ENCODE peak calls at places on chromosomes 11 and 22, in four cellular contexts. F is left ventricle myocardium inferior, M is Panc1, V is GM12878. W is an unnamed sample.

GRCh38 chr11:11309906-11310305 is 43.1 kb downstream of the CSNK2A3 start:
- DNase-seq in F (no peak), M (no peak), V (no peak), W (no peak)

GRCh38 chr11:124717421-124717785 is 22.3 kb upstream of the NRGN start:
- DNase-seq in F (no peak), M (no peak), V (no peak), W (no peak)

GRCh38 chr11:42827845-42828244 is 484.0 kb upstream of the API5 start:
- DNase-seq in F (no peak), M (no peak), V (no peak), W (no peak)

GRCh38 chr11:129790131-129790530 is 25.5 kb upstream of the TMEM45B start:
- DNase-seq in F (no peak), M (no peak), V (no peak), W (no peak)

GRCh38 chr22:27238935-27239510 is 562.5 kb downstream of the MN1 start:
- DNase-seq in F (peak; percentile 89), M (no peak), V (no peak), W (peak; percentile 95)

GRCh38 chr11:102666331-102666957 is 39.1 kb downstream of the MMP27 start:
- DNase-seq in F (no peak), M (peak; percentile 41), V (no peak), W (peak; percentile 13)

GRCh38 chr11:19669511-19669910 is 43.1 kb upstream of the NAV2 start:
- DNase-seq in F (no peak), M (no peak), V (no peak), W (no peak)

GRCh38 chr22:37141476-37141875 is 8.2 kb downstream of the IL2RB start:
- DNase-seq in F (no peak), M (no peak), V (no peak), W (no peak)

GRCh38 chr11:95968585-95968984 is 44.7 kb upstream of the MTMR2 start:
- DNase-seq in F (no peak), M (no peak), V (no peak), W (no peak)

GRCh38 chr11:70124321-70125061 is 46.4 kb downstream of the ANO1 start:
- DNase-seq in F (no peak), M (no peak), V (no peak), W (no peak)

GRCh38 chr22:40678493-40679248 is 613 bp upstream of the MCHR1 start:
- DNase-seq in F (no peak), M (no peak), V (no peak), W (no peak)

GRCh38 chr22:40680819-40681183 is 1.5 kb downstream of the MCHR1 start:
- DNase-seq in F (no peak), M (no peak), V (no peak), W (no peak)

GRCh38 chr22:40681451-40681850 is 2.2 kb downstream of the MCHR1 start:
- DNase-seq in F (no peak), M (no peak), V (no peak), W (no peak)

GRCh38 chr22:40679249-40679963 is at the start of gene MCHR1:
- DNase-seq in F (no peak), M (no peak), V (no peak), W (no peak)

DNA sequence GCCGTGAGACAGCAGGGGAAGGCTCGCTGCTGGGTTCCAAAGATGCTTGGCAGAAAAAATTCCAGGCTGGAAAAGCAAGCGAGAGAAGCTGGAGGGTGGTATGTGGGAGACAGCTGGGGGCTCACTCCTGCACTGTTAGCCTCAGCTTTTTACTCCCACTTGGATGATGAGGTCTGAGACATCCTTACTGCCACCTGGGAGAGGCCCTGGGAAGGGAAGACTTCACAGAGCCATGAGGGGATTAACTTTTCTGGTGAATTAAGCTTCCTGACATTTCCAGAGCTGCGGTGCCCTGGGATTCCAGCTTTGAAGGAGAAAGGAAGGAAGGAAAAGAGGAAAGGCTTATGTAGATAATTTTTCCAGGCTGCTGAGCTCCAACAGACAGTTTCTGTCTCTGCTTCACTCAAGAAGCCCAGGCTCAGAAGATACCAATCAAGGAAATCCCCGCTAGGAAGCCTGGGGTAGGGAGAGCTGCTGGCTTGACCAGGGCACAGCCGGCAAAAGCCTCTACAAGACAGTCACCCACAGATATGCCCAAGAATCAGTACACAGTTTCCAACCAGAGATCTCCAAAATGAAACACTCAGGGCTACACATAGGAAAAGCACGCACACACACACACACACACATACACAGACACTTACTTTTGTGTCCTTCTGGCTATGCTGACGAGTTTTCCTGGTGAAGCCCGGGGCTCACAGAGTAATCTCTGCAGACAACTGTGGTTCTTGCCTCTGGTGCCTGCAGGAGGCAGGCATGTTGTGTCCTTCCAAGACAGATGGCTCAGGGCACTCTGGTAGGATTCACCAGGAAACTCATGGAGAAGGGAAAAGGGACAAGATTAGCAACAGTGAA is 907 bp downstream of the MCHR1 start:
- DNase-seq in F (no peak), M (no peak), V (no peak), W (no peak)
- H3K4me3 ChIP-seq in F (peak overlapping the region; percentile 53), M (no peak overlapping the region), V (no peak overlapping the region), W (peak overlapping the region; percentile 55)

DNA sequence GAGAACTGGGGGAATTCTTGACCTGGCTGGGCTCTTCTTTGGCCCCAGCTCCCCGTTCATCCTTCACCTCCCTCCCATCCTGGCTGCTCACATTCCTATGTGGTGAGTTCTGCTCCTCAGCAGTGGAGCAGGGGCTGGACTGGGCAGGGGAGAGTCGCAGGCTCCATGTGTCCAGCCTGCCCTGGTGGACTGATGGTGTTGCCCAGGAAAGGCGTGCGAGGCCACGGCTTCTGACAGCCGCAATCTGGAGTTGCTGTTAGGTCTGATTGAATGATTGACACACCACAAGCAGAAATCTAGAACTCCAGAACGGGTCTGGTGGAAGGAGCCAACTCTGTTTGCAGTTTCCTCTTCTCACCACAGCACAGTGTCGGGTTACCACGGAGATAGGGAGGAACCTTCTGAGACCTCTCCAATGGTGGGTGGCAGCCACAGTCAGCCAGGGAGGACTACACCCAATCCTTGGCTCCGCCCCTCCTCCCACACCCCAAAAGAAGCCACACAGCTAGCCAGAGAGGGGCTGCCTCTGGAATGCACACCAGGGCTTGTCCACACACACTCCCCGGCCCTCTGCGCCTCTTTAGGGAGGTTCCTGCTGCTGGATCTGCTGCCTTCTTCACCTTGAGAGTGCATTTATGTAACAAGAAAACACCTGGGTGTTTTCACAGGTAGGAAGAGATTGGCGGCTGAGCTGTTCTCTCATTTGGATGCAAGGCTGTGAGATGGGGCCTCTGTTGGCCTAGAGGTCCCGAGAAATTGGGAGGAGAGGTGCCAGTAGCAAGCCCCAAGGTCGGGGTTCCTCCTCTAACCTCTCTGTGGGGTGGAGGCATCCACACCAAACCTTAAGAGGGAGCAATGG is 56.4 kb upstream of the CD44 start:
- DNase-seq in F (peak; percentile 45), M (peak; percentile 24), V (peak; percentile 83), W (no peak)
- H3K27ac ChIP-seq in F (peak overlapping the region; percentile 27), M (peak overlapping the region; percentile 98), V (peak overlapping the region; percentile 75), W (peak overlapping the region; percentile 83)

GRCh38 chr11:76916712-76917111 is 56.0 kb downstream of the ACER3 start:
- DNase-seq in F (no peak), M (no peak), V (no peak), W (no peak)

GRCh38 chr11:76911415-76911808 is 50.7 kb downstream of the ACER3 start:
- DNase-seq in F (no peak), M (no peak), V (no peak), W (no peak)

DNA sequence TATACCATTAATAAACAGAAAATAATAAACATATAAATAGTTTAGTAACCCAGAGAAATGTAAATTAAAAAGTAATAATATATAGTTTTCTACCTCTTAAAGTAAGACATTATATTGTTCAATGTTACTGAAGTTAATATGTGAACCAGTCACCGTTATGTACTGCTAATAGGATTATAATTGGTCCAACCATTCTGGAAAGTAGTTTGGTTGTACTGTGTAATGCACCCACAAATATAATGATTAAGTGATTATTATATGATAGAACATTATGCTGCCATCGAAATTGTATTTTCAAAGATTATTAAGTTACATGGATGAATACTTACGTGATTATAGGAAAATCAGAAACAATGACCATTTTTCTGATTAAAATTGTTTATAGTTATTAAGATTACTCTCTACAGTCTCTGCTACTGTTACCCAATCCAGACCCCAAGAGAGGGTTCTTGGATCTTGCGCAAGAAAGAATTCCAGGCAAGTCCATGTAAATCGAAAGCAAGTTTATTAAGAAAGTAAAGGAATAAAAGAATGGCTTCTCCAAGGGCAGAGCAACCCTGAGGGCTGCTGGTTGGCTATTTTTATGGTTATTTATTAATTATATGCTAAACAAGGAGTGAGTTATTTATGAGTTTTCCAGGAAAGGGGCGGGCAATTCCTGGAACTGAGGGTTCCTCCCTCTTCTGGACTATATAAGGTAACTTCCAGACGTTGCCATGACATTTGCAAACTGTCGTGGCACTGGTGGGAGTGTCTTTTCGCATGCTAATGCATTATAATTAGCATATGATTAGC is 50.1 kb downstream of the ACER3 start:
- DNase-seq in F (peak; percentile 22), M (no peak), V (no peak), W (no peak)
- H3K4me3 ChIP-seq in F (peak overlapping the region; percentile 29), M (no peak overlapping the region), V (no peak overlapping the region), W (no peak overlapping the region)

GRCh38 chr22:23404689-23405365 is 175.3 kb downstream of the IGLL1 start:
- DNase-seq in F (no peak), M (no peak), V (no peak), W (peak; percentile 6)

GRCh38 chr22:23402275-23403151 is 177.6 kb downstream of the IGLL1 start:
- DNase-seq in F (no peak), M (no peak), V (no peak), W (no peak)

GRCh38 chr22:23401910-23402274 is 178.2 kb downstream of the IGLL1 start:
- DNase-seq in F (no peak), M (no peak), V (no peak), W (no peak)

GRCh38 chr22:23403720-23404688 is 176.1 kb downstream of the IGLL1 start:
- DNase-seq in F (no peak), M (no peak), V (no peak), W (no peak)

DNA sequence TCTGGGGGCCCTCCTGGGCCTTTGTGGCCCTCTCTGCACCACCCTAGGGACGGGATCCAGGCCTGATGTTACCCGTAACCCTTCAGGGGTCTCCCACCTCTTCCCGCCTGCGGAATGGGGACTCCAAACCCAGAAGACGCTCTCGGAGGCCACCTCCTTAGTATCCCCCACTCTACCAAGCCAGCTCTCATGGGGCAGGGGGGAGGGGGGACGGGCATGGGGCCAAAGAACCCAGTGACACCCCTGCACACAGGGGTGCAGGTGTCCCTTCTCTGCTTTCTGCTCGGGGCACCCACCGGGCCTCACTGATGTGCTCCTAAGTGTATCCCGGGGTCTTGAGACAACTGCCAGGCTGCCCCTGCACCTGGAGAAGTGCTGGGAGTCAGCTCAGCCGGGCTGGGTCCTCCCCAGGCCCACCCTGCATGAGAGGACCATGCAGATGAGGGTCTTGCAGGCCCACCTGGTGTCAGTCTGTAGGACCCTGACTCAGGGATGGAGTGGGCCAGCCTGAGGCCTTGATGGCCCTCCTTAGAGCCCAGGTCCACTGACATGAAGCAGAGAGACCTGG is 176.9 kb downstream of the IGLL1 start:
- DNase-seq in F (no peak), M (no peak), V (no peak), W (no peak)
- H3K27ac ChIP-seq in F (no peak overlapping the region), M (peak overlapping the region; percentile 54), V (no peak overlapping the region), W (no peak overlapping the region)

W was measured in AG04450.